ENCODE peak calls at places on chromosomes 13 and 19, in seven cellular contexts. S is esophagus squamous epithelium, E is D341Med, K is midbrain, A is hepatic stellate cell, L is B cell, B is T-helper 2 cell. U is an unnamed sample.

GRCh38 chr13:20116213-20116612 is 44.6 kb downstream of the GJA3 start:
- DNase-seq in A (no peak), S (no peak), B (no peak), K (no peak), E (no peak), L (no peak), U (no peak)

GRCh38 chr13:54511356-54511755 is 1482.7 kb downstream of the OLFM4 start:
- DNase-seq in L (no peak), S (no peak), K (no peak), A (no peak), E (no peak), B (no peak), U (no peak)

GRCh38 chr19:4144666-4145261 is 8.7 kb upstream of the CREB3L3 start:
- DNase-seq in A (peak), K (no peak), E (peak), B (no peak), L (no peak), S (no peak), U (no peak)

GRCh38 chr13:29143864-29144263 is 323.7 kb downstream of the MTUS2 start:
- DNase-seq in S (no peak), L (no peak), B (no peak), K (no peak), A (no peak), E (no peak), U (no peak)

GRCh38 chr13:34808649-34809048 is 133.4 kb upstream of the NBEA start:
- DNase-seq in S (no peak), K (no peak), B (no peak), A (no peak), L (no peak), E (no peak), U (no peak)

GRCh38 chr19:4115818-4116385 is 8.0 kb downstream of the MAP2K2 start:
- DNase-seq in S (no peak), E (no peak), B (no peak), A (no peak), K (no peak), L (no peak), U (no peak)

GRCh38 chr13:51803422-51804294 is at the start of gene DHRS12:
- DNase-seq in L (peak), K (peak), S (peak), A (peak), B (peak), E (peak), U (peak)

GRCh38 chr19:38718747-38719543 is 25.3 kb downstream of the CAPN12 start:
- DNase-seq in S (no peak), L (no peak), A (peak), E (peak), K (peak), B (no peak), U (no peak)

GRCh38 chr19:18379803-18380747 is 5.9 kb upstream of the GDF15 start:
- DNase-seq in B (no peak), S (no peak), L (no peak), A (peak), E (peak), K (no peak), U (no peak)